ENCODE peak calls at places on chromosomes 7 and 10, in ten cellular contexts. One of them, this sample, is unnamed.

GRCh38 chr10:131206136-131206995 is 105.2 kb downstream of the TCERG1L start:
- DNase-seq in amygdala: no peak
- DNase-seq in hepatocyte: no peak
- DNase-seq in lung microvascular endothelial cell: no peak
- DNase-seq in NCI-H1105 treated with DMSO at 0.1 percent for 48 hours: no peak
- DNase-seq in posterior cingulate gyrus: no peak
- DNase-seq in BJ: no peak
- DNase-seq in nephron progenitor cell: no peak
- DNase-seq in CD4-positive, alpha-beta T cell: no peak
- DNase-seq in stimulated activated CD8-positive, alpha-beta memory T cell treated with anti-CD3 and anti-CD28 coated beads, Interleukin-4, amount 100 ng/mL, for 24 hours: no peak
- DNase-seq in this sample: no peak

GRCh38 chr7:28395806-28396205 is 16.5 kb upstream of the CREB5 start:
- DNase-seq in amygdala: no peak
- DNase-seq in hepatocyte: no peak
- DNase-seq in lung microvascular endothelial cell: no peak
- DNase-seq in NCI-H1105 treated with DMSO at 0.1 percent for 48 hours: no peak
- DNase-seq in posterior cingulate gyrus: no peak
- DNase-seq in BJ: no peak
- DNase-seq in nephron progenitor cell: no peak
- DNase-seq in CD4-positive, alpha-beta T cell: no peak
- DNase-seq in stimulated activated CD8-positive, alpha-beta memory T cell treated with anti-CD3 and anti-CD28 coated beads, Interleukin-4, amount 100 ng/mL, for 24 hours: no peak
- DNase-seq in this sample: no peak

GRCh38 chr10:72855790-72856189 is 37.7 kb upstream of the OIT3 start:
- DNase-seq in amygdala: no peak
- DNase-seq in hepatocyte: no peak
- DNase-seq in lung microvascular endothelial cell: no peak
- DNase-seq in NCI-H1105 treated with DMSO at 0.1 percent for 48 hours: no peak
- DNase-seq in posterior cingulate gyrus: no peak
- DNase-seq in BJ: no peak
- DNase-seq in nephron progenitor cell: no peak
- DNase-seq in CD4-positive, alpha-beta T cell: no peak
- DNase-seq in stimulated activated CD8-positive, alpha-beta memory T cell treated with anti-CD3 and anti-CD28 coated beads, Interleukin-4, amount 100 ng/mL, for 24 hours: no peak
- DNase-seq in this sample: no peak

GRCh38 chr10:102117391-102118159 is 2.6 kb downstream of the LDB1 start:
- DNase-seq in amygdala: peak; percentile 86
- DNase-seq in hepatocyte: peak; percentile 93
- DNase-seq in lung microvascular endothelial cell: peak; percentile 71
- DNase-seq in NCI-H1105 treated with DMSO at 0.1 percent for 48 hours: peak; percentile 51
- DNase-seq in posterior cingulate gyrus: peak; percentile 82
- DNase-seq in BJ: no peak
- DNase-seq in nephron progenitor cell: peak; percentile 50
- DNase-seq in CD4-positive, alpha-beta T cell: peak; percentile 69
- DNase-seq in stimulated activated CD8-positive, alpha-beta memory T cell treated with anti-CD3 and anti-CD28 coated beads, Interleukin-4, amount 100 ng/mL, for 24 hours: peak; percentile 45
- DNase-seq in this sample: no peak

GRCh38 chr10:80493482-80494021 is 39.4 kb downstream of the TSPAN14 start:
- DNase-seq in amygdala: no peak
- DNase-seq in hepatocyte: no peak
- DNase-seq in lung microvascular endothelial cell: no peak
- DNase-seq in NCI-H1105 treated with DMSO at 0.1 percent for 48 hours: no peak
- DNase-seq in posterior cingulate gyrus: no peak
- DNase-seq in BJ: no peak
- DNase-seq in nephron progenitor cell: no peak
- DNase-seq in CD4-positive, alpha-beta T cell: no peak
- DNase-seq in stimulated activated CD8-positive, alpha-beta memory T cell treated with anti-CD3 and anti-CD28 coated beads, Interleukin-4, amount 100 ng/mL, for 24 hours: no peak
- DNase-seq in this sample: peak; percentile 41

GRCh38 chr7:16967174-16967868 is 85.5 kb upstream of the AGR3 start:
- DNase-seq in amygdala: no peak
- DNase-seq in hepatocyte: no peak
- DNase-seq in lung microvascular endothelial cell: no peak
- DNase-seq in NCI-H1105 treated with DMSO at 0.1 percent for 48 hours: no peak
- DNase-seq in posterior cingulate gyrus: no peak
- DNase-seq in BJ: no peak
- DNase-seq in nephron progenitor cell: no peak
- DNase-seq in CD4-positive, alpha-beta T cell: no peak
- DNase-seq in stimulated activated CD8-positive, alpha-beta memory T cell treated with anti-CD3 and anti-CD28 coated beads, Interleukin-4, amount 100 ng/mL, for 24 hours: no peak
- DNase-seq in this sample: no peak

GRCh38 chr7:131109757-131110293 is 217.9 kb upstream of the MKLN1 start:
- DNase-seq in amygdala: peak; percentile 78
- DNase-seq in hepatocyte: peak; percentile 87
- DNase-seq in lung microvascular endothelial cell: peak; percentile 68
- DNase-seq in NCI-H1105 treated with DMSO at 0.1 percent for 48 hours: peak; percentile 49
- DNase-seq in posterior cingulate gyrus: peak; percentile 68
- DNase-seq in BJ: no peak
- DNase-seq in nephron progenitor cell: peak; percentile 77
- DNase-seq in CD4-positive, alpha-beta T cell: peak; percentile 77
- DNase-seq in stimulated activated CD8-positive, alpha-beta memory T cell treated with anti-CD3 and anti-CD28 coated beads, Interleukin-4, amount 100 ng/mL, for 24 hours: peak; percentile 61
- DNase-seq in this sample: peak; percentile 76

GRCh38 chr10:7408003-7408493 is 2.8 kb downstream of the SFMBT2 start:
- DNase-seq in amygdala: peak; percentile 54
- DNase-seq in hepatocyte: peak; percentile 41
- DNase-seq in lung microvascular endothelial cell: peak; percentile 48
- DNase-seq in NCI-H1105 treated with DMSO at 0.1 percent for 48 hours: no peak
- DNase-seq in posterior cingulate gyrus: peak; percentile 39
- DNase-seq in BJ: no peak
- DNase-seq in nephron progenitor cell: peak; percentile 52
- DNase-seq in CD4-positive, alpha-beta T cell: peak; percentile 60
- DNase-seq in stimulated activated CD8-positive, alpha-beta memory T cell treated with anti-CD3 and anti-CD28 coated beads, Interleukin-4, amount 100 ng/mL, for 24 hours: no peak
- DNase-seq in this sample: no peak

GRCh38 chr10:62772186-62772950 is 32.2 kb upstream of the ADO start:
- DNase-seq in amygdala: no peak
- DNase-seq in hepatocyte: no peak
- DNase-seq in lung microvascular endothelial cell: no peak
- DNase-seq in NCI-H1105 treated with DMSO at 0.1 percent for 48 hours: no peak
- DNase-seq in posterior cingulate gyrus: no peak
- DNase-seq in BJ: no peak
- DNase-seq in nephron progenitor cell: no peak
- DNase-seq in CD4-positive, alpha-beta T cell: no peak
- DNase-seq in stimulated activated CD8-positive, alpha-beta memory T cell treated with anti-CD3 and anti-CD28 coated beads, Interleukin-4, amount 100 ng/mL, for 24 hours: no peak
- DNase-seq in this sample: no peak

This sample was measured in GM04504.